ENCODE peak calls at places on chromosomes 7 and 10, in six cellular contexts. H is NCI-H2081 treated with DMSO at 0.1 percent for 48 hours, U is HS-27A, A is fibroblast of villous mesenchyme, B is T-helper 1 cell, G is ascending aorta. T is an unnamed sample.
A peak's percentile ranks its signal among the peaks of the same experiment; 100 is the strongest.

GRCh38 chr10:84237199-84238051 is 3.9 kb downstream of the LRIT1 start:
- DNase-seq in A (no peak), G (peak; percentile 59), U (no peak), B (no peak), H (no peak), T (no peak)

GRCh38 chr7:94003446-94004023 is 620 bp downstream of the BET1 start:
- DNase-seq in B (no peak), U (no peak), G (no peak), H (no peak), A (peak; percentile 57), T (no peak)

GRCh38 chr10:6563075-6563474 is 17.0 kb downstream of the PRKCQ start:
- DNase-seq in G (no peak), A (no peak), U (no peak), H (no peak), B (no peak), T (no peak)

GRCh38 chr7:22447008-22447407 is 53.0 kb downstream of the STEAP1B start:
- DNase-seq in U (no peak), B (no peak), H (no peak), A (no peak), G (no peak), T (no peak)

GRCh38 chr10:51915031-51915542 is 215.7 kb upstream of the CSTF2T start:
- DNase-seq in H (no peak), U (no peak), G (no peak), A (peak; percentile 2), B (no peak), T (no peak)

GRCh38 chr10:13559124-13559700 is 27.6 kb upstream of the PRPF18 start:
- DNase-seq in A (no peak), U (no peak), H (no peak), B (no peak), G (no peak), T (no peak)

GRCh38 chr7:55053651-55054226 is 34.9 kb downstream of the EGFR start:
- DNase-seq in A (no peak), G (no peak), B (no peak), H (no peak), U (no peak), T (no peak)

GRCh38 chr10:58237014-58237830 is 30.5 kb downstream of the IPMK start:
- DNase-seq in H (no peak), G (no peak), U (peak; percentile 60), B (no peak), A (peak; percentile 81), T (no peak)

GRCh38 chr10:50653758-50654157 is 30.0 kb upstream of the SGMS1 start:
- DNase-seq in G (no peak), A (no peak), B (no peak), U (no peak), H (no peak), T (no peak)

GRCh38 chr10:105963450-105963849 is 1201.1 kb downstream of the SORCS1 start:
- DNase-seq in H (no peak), G (no peak), A (peak; percentile 6), B (no peak), U (no peak), T (no peak)

GRCh38 chr7:3730271-3730670 is 429.2 kb downstream of the SDK1 start:
- DNase-seq in B (no peak), H (no peak), G (no peak), U (no peak), A (no peak), T (no peak)

GRCh38 chr7:155205368-155206285 is 92.1 kb upstream of the INSIG1 start:
- DNase-seq in A (peak; percentile 97), B (peak; percentile 83), G (peak; percentile 87), H (no peak), U (peak; percentile 39), T (peak; percentile 18)

GRCh38 chr10:131198843-131199242 is 112.7 kb downstream of the TCERG1L start:
- DNase-seq in B (no peak), U (no peak), G (no peak), A (no peak), H (no peak), T (no peak)

GRCh38 chr7:128919881-128920789 is 9.6 kb upstream of the KCP start:
- DNase-seq in B (no peak), U (no peak), G (no peak), H (no peak), A (no peak), T (no peak)

GRCh38 chr10:15325243-15326002 is 45.7 kb downstream of the FAM171A1 start:
- DNase-seq in B (no peak), A (peak; percentile 20), U (no peak), G (no peak), H (no peak), T (no peak)

GRCh38 chr7:140885735-140886334 is 38.9 kb downstream of the BRAF start:
- DNase-seq in A (no peak), B (no peak), G (no peak), H (no peak), U (no peak), T (no peak)

GRCh38 chr10:128527730-128528129 is 401.5 kb upstream of the MKI67 start:
- DNase-seq in G (no peak), B (no peak), A (no peak), H (no peak), U (no peak), T (no peak)

GRCh38 chr10:125087191-125087896 is 73.0 kb downstream of the CTBP2 start:
- DNase-seq in U (no peak), G (no peak), H (no peak), A (peak; percentile 10), B (no peak), T (no peak)

GRCh38 chr7:129918922-129919321 is 33.8 kb downstream of the UBE2H start:
- DNase-seq in B (no peak), G (no peak), A (no peak), U (no peak), H (no peak), T (no peak)

GRCh38 chr10:70774810-70775678 is 10.1 kb downstream of the TBATA start:
- DNase-seq in U (no peak), H (no peak), B (no peak), A (no peak), G (peak; percentile 40), T (no peak)

GRCh38 chr10:71963351-71963755 is 842 bp upstream of the CHST3 start:
- DNase-seq in U (no peak), H (no peak), B (no peak), G (peak; percentile 90), A (peak; percentile 45), T (no peak)

GRCh38 chr7:111708072-111708471 is 145.8 kb upstream of the IMMP2L start:
- DNase-seq in H (no peak), A (peak; percentile 3), G (no peak), B (no peak), U (no peak), T (no peak)

GRCh38 chr10:130740788-130741785 is 570.4 kb downstream of the TCERG1L start:
- DNase-seq in G (peak; percentile 46), B (no peak), H (no peak), A (no peak), U (no peak), T (no peak)

GRCh38 chr7:153090757-153091156 is 331.2 kb downstream of the ACTR3B start:
- DNase-seq in A (no peak), B (no peak), G (no peak), U (no peak), H (no peak), T (no peak)

GRCh38 chr10:128881086-128881485 is 586.0 kb upstream of the MGMT start:
- DNase-seq in A (no peak), B (no peak), H (no peak), U (no peak), G (no peak), T (no peak)

GRCh38 chr10:119786117-119786769 is 60.4 kb downstream of the INPP5F start:
- DNase-seq in A (peak; percentile 82), H (no peak), U (no peak), B (no peak), G (no peak), T (no peak)

T was measured in posterior cingulate gyrus.